ENCODE peak calls at places on chromosomes 2 and 18, in nine cellular contexts. F is activated CD4-positive, alpha-beta T cell treated with anti-CD3 and anti-CD28 coated beads, Interleukin-2, amount 50 U/mL, for 1 hour; A is left ventricle myocardium superior; T is AG04449; I is glutamatergic neuron; M is GM18507; K is body of pancreas; D is MM.1S; G is caudate nucleus. U is an unnamed sample.

GRCh38 chr2:27316655-27317412 is 6.1 kb downstream of the MPV17 start:
- DNase-seq in F (no peak), G (peak), D (no peak), M (no peak), I (no peak), A (peak), T (no peak), K (peak), U (no peak)

GRCh38 chr18:7367336-7367735 is 136.4 kb downstream of the LRRC30 start:
- DNase-seq in T (no peak), A (no peak), K (no peak), F (no peak), M (no peak), I (no peak), D (no peak), G (no peak), U (no peak)

GRCh38 chr2:222862915-222863544 is 2.2 kb downstream of the ACSL3 start:
- DNase-seq in A (no peak), D (no peak), T (no peak), F (no peak), I (no peak), M (no peak), K (no peak), G (no peak), U (no peak)

GRCh38 chr2:199261221-199261620 is 196.5 kb downstream of the SATB2 start:
- DNase-seq in F (no peak), M (no peak), T (peak), G (no peak), I (no peak), A (no peak), K (no peak), D (no peak), U (no peak)

GRCh38 chr2:219911541-219911940 is 284.1 kb downstream of the SLC4A3 start:
- DNase-seq in K (no peak), T (no peak), I (no peak), G (no peak), A (no peak), F (no peak), M (no peak), D (no peak), U (no peak)

GRCh38 chr18:10926565-10927194 is 222.7 kb downstream of the PIEZO2 start:
- DNase-seq in G (no peak), D (no peak), T (no peak), I (no peak), K (no peak), F (no peak), M (no peak), A (peak), U (no peak)

GRCh38 chr2:208311321-208311720 is 45.3 kb downstream of the PIKFYVE start:
- DNase-seq in T (no peak), M (no peak), K (no peak), F (no peak), I (no peak), D (no peak), A (no peak), G (no peak), U (no peak)

GRCh38 chr2:220946552-220946951 is 625.6 kb downstream of the EPHA4 start:
- DNase-seq in M (no peak), F (no peak), G (no peak), K (no peak), I (no peak), D (no peak), A (no peak), T (no peak), U (no peak)

GRCh38 chr2:43513216-43513615 is 82.6 kb downstream of the THADA start:
- DNase-seq in K (no peak), F (no peak), G (no peak), A (no peak), I (no peak), T (no peak), D (peak), M (no peak), U (no peak)

GRCh38 chr2:27185331-27186026 is 26.4 kb upstream of the ATRAID start:
- DNase-seq in M (no peak), T (peak), A (no peak), F (no peak), D (peak), K (no peak), I (no peak), G (no peak), U (peak)

GRCh38 chr18:49961271-49961670 is 147.9 kb upstream of the ACAA2 start:
- DNase-seq in F (no peak), G (no peak), D (peak), I (no peak), M (no peak), A (no peak), K (no peak), T (no peak), U (no peak)

GRCh38 chr2:187138240-187138639 is 289.3 kb upstream of the ZSWIM2 start:
- DNase-seq in G (no peak), K (no peak), M (no peak), I (peak), A (peak), T (no peak), D (no peak), F (no peak), U (peak)

GRCh38 chr2:127695491-127696472 is 5.5 kb upstream of the SFT2D3 start:
- DNase-seq in D (no peak), M (no peak), K (peak), F (peak), T (no peak), A (peak), G (no peak), I (peak), U (no peak)

GRCh38 chr2:48824116-48824515 is 68.6 kb upstream of the LHCGR start:
- DNase-seq in D (no peak), M (no peak), T (no peak), G (no peak), F (no peak), K (no peak), A (no peak), I (no peak), U (no peak)

GRCh38 chr2:34104601-34105000 is 505.5 kb upstream of the FAM98A start:
- DNase-seq in D (no peak), M (no peak), A (no peak), I (no peak), F (no peak), G (no peak), K (no peak), T (no peak), U (no peak)

GRCh38 chr2:196473617-196474016 is 165.9 kb upstream of the CCDC150 start:
- DNase-seq in D (no peak), T (no peak), M (no peak), A (no peak), I (no peak), F (no peak), K (no peak), G (no peak), U (no peak)

U was measured in lower lobe of right lung.